ENCODE peak calls at places on chromosomes 7 and 10, in four cellular contexts. A, V, I and M are unnamed samples.

GRCh38 chr7:92633211-92633906 is 43.2 kb upstream of the FAM133B start:
- DNase-seq in I (peak), V (peak), A (peak), M (peak)

GRCh38 chr10:79073784-79074432 is 5.1 kb downstream of the ZMIZ1 start:
- DNase-seq in A (no peak), I (no peak), V (peak), M (no peak)

GRCh38 chr10:99560277-99561126 is 27.8 kb downstream of the NKX2-3 start:
- DNase-seq in I (peak), A (peak), V (peak), M (peak)

GRCh38 chr7:155729847-155730246 is 82.4 kb downstream of the SHH start:
- DNase-seq in A (no peak), V (no peak), I (no peak), M (no peak)

GRCh38 chr7:30732606-30733005 is 19.3 kb upstream of the INMT start:
- DNase-seq in V (no peak), A (no peak), I (no peak), M (no peak)

GRCh38 chr10:7563368-7563767 is 103.4 kb downstream of the ITIH5 start:
- DNase-seq in A (no peak), V (no peak), I (no peak), M (no peak)

GRCh38 chr7:92057375-92057774 is 76.9 kb downstream of the CYP51A1 start:
- DNase-seq in V (no peak), I (no peak), A (no peak), M (no peak)

GRCh38 chr10:70492786-70493659 is 14.5 kb downstream of the PALD1 start:
- DNase-seq in I (no peak), A (no peak), V (no peak), M (no peak)

GRCh38 chr10:73408978-73409521 is 4.8 kb downstream of the ANXA7 start:
- DNase-seq in V (no peak), I (no peak), A (no peak), M (no peak)

GRCh38 chr10:109953745-109954144 is 30.4 kb upstream of the XPNPEP1 start:
- DNase-seq in V (no peak), A (no peak), I (no peak), M (no peak)

GRCh38 chr7:91517408-91517807 is 253.2 kb downstream of the FZD1 start:
- DNase-seq in I (no peak), A (no peak), V (no peak), M (no peak)

GRCh38 chr10:351770-352318 is 216.6 kb downstream of the ZMYND11 start:
- DNase-seq in I (no peak), V (no peak), A (no peak), M (no peak)

GRCh38 chr7:22782616-22783232 is 39.9 kb downstream of the TOMM7 start:
- DNase-seq in I (peak), V (peak), A (peak), M (peak)

GRCh38 chr10:127354992-127355391 is 158.6 kb upstream of the INSYN2A start:
- DNase-seq in I (no peak), A (peak), V (no peak), M (no peak)

GRCh38 chr10:23281044-23281433 is 63.6 kb downstream of the C10orf67 start:
- DNase-seq in V (no peak), A (no peak), I (no peak), M (no peak)

GRCh38 chr7:47651355-47652317 is 69.7 kb upstream of the TNS3 start:
- DNase-seq in A (no peak), I (no peak), V (no peak), M (no peak)

GRCh38 chr7:23136216-23136615 is 30.6 kb downstream of the KLHL7 start:
- DNase-seq in I (no peak), A (no peak), V (no peak), M (no peak)

GRCh38 chr7:371779-372545 is 82.0 kb downstream of the FOXL3 start:
- DNase-seq in V (no peak), I (no peak), A (no peak), M (no peak)

GRCh38 chr10:9615179-9615578 is 1402.5 kb upstream of the CELF2 start:
- DNase-seq in I (no peak), V (no peak), A (no peak), M (no peak)

GRCh38 chr7:79452495-79453265 is 787 bp downstream of the MAGI2 start:
- DNase-seq in A (no peak), I (no peak), V (peak), M (no peak)

GRCh38 chr10:130138479-130138866 is 2.3 kb downstream of the GLRX3 start:
- DNase-seq in I (peak), A (peak), V (peak), M (peak)

GRCh38 chr7:27143022-27143949 is at the start of gene HOXA5:
- DNase-seq in I (no peak), V (peak), A (no peak), M (peak)

GRCh38 chr7:77745746-77746145 is 49.5 kb downstream of the RSBN1L start:
- DNase-seq in A (no peak), I (no peak), V (no peak), M (no peak)

GRCh38 chr10:88987243-88987726 is 3.3 kb upstream of the FAS start:
- DNase-seq in A (no peak), V (no peak), I (no peak), M (no peak)

GRCh38 chr7:114263219-114263618 is 151.4 kb upstream of the FOXP2 start:
- DNase-seq in V (no peak), A (no peak), I (no peak), M (no peak)

GRCh38 chr7:114269714-114270113 is 144.9 kb upstream of the FOXP2 start:
- DNase-seq in I (no peak), V (no peak), A (no peak), M (no peak)

GRCh38 chr7:114264029-114264428 is 150.6 kb upstream of the FOXP2 start:
- DNase-seq in V (no peak), A (no peak), I (no peak), M (no peak)
- TF ChIP-seq POLR2AphosphoS5 in V (no peak), A (no peak), I (no peak), M (no peak)

GRCh38 chr10:118531105-118531851 is 64.2 kb downstream of the PRLHR start:
- DNase-seq in V (no peak), A (no peak), I (peak), M (no peak)
- TF ChIP-seq TCF7L2 in V (no peak), A (no peak), I (no peak), M (no peak)

GRCh38 chr7:137818036-137818435 is 28.7 kb downstream of the DGKI start:
- DNase-seq in A (no peak), V (no peak), I (no peak), M (no peak)
- TF ChIP-seq SIN3A in A (no peak), V (no peak), I (no peak), M (no peak)

DNA sequence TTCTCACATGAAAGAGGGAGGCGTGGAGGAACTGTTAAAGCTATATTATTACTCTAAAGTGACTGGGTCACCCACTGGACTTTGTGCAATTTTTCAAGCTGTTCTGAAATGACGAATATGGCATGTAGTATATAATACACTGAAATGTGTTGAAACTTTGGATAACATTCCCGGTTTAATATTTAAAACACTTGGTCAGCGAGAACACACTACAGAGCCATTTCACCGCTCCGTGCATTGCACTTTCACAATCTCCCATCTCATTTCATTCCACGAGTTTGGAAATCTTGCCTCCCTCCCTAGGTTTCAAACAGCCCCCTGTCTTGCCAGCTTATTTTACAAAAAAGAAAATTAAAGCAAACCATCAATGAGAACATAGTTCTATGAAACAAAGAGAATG is 337.9 kb downstream of the WDR11 start:
- DNase-seq in A (no peak), I (no peak), V (no peak), M (no peak)
- TF ChIP-seq POLR2AphosphoS5 in A (no peak), I (no peak), V (no peak), M (no peak)

DNA sequence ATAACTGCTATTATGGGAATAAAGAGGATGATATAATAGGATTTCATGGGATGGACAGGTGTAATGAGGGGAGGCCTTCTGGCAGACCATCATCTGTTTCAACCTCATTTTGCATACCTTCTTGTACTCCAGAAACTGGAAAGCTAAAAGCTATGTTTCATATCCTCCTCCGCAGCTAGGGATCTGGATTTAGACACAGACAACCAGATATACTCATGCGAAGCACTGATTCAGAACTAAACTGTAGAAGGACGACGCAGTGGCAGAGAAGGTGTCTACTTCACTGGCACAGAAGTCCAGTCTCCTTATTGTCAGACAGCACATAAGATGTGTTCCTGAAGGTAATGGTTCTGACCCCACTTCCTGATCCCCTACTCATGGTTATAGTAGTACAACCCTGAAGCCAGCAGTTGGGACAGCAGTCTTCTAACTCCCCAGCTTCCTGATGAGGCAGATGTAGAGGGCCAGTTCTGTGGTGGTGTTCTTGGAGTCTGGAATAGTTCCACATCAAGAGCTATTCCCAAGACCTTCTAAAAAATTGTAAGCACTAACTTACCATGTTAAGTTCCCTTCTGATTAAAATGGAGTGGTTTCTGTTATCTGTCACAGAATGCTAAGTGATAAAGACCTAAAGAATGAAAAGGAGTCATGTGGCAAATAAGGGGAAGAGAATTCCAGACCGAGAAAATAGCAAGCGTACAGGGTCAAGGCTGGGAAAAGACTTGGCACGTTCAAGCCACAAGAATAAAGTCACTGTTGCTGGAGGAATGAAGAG is 550.3 kb downstream of the GRM8 start:
- DNase-seq in I (peak), V (no peak), A (no peak), M (no peak)
- TF ChIP-seq TCF7L2 in I (no peak), V (no peak), A (no peak), M (no peak)